ENCODE peak calls at places on chromosomes 6 and 20, in five cellular contexts. K is fibroblast of lung, E is esophagus muscularis mucosa, V is endodermal cell, N is heart right ventricle. G is an unnamed sample. For H3K36me3, the result is how much of the 10 kb centered on the place peaks cover.

GRCh38 chr6:168130683-168131371 is 51.8 kb upstream of the FRMD1 start:
- DNase-seq in K (no peak), E (peak), V (peak), N (no peak), G (no peak)

GRCh38 chr6:15520616-15521203 is 142.1 kb downstream of the DTNBP1 start:
- DNase-seq in K (no peak), E (no peak), V (peak), N (no peak), G (peak)

GRCh38 chr20:11850901-11851300 is 66.8 kb upstream of the BTBD3 start:
- DNase-seq in K (peak), E (no peak), V (no peak), N (no peak), G (no peak)

GRCh38 chr6:19759117-19759880 is 77.9 kb upstream of the ID4 start:
- DNase-seq in K (peak), E (no peak), V (no peak), N (no peak), G (no peak)

GRCh38 chr20:38588303-38588702 is 7.3 kb downstream of the ADIG start:
- DNase-seq in K (no peak), E (peak), V (no peak), N (no peak), G (no peak)

GRCh38 chr6:95091823-95092436 is 485.4 kb upstream of the MANEA start:
- DNase-seq in K (peak), E (no peak), V (no peak), N (no peak), G (no peak)

GRCh38 chr20:50344232-50345071 is 153.8 kb downstream of the CEBPB start:
- DNase-seq in K (no peak), E (no peak), V (peak), N (no peak), G (no peak)

GRCh38 chr6:122798099-122798641 is 9.1 kb downstream of the SMPDL3A start:
- DNase-seq in K (peak), E (no peak), V (no peak), N (no peak), G (peak)

GRCh38 chr6:113825776-113826175 is 31.4 kb upstream of the MARCKS start:
- DNase-seq in K (peak), E (no peak), V (no peak), N (peak), G (peak)

GRCh38 chr6:169795196-169795595 is 43.8 kb downstream of the ERMARD start:
- DNase-seq in K (no peak), E (peak), V (peak), N (no peak), G (no peak)

GRCh38 chr6:26240157-26240980 is 124.6 kb upstream of the BTN3A2 start:
- DNase-seq in K (peak), E (no peak), V (peak), N (peak), G (peak)

GRCh38 chr6:104943781-104944180 is 13.1 kb upstream of the LIN28B start:
- DNase-seq in K (peak), E (no peak), V (no peak), N (no peak), G (no peak)

GRCh38 chr20:37907677-37908397 is 4.9 kb downstream of the VSTM2L start:
- DNase-seq in K (peak), E (no peak), V (peak), N (no peak), G (no peak)

GRCh38 chr6:132797975-132798819 is at the start of gene SLC18B1:
- DNase-seq in K (peak), E (peak), V (peak), N (peak), G (peak)

GRCh38 chr6:47983491-47983890 is 127.5 kb downstream of the PTCHD4 start:
- DNase-seq in K (no peak), E (no peak), V (no peak), N (no peak), G (no peak)

GRCh38 chr6:165055231-165055630 is 254.2 kb downstream of the C6orf118 start:
- DNase-seq in K (peak), E (no peak), V (peak), N (no peak), G (no peak)

GRCh38 chr6:2783188-2783957 is 18.2 kb downstream of the WRNIP1 start:
- DNase-seq in K (no peak), E (no peak), V (peak), N (no peak), G (no peak)

GRCh38 chr6:39037707-39038106 is 10.9 kb upstream of the GLP1R start:
- DNase-seq in K (no peak), E (no peak), V (no peak), N (peak), G (no peak)

GRCh38 chr6:42387336-42387735 is 64.4 kb downstream of the TRERF1 start:
- DNase-seq in K (peak), E (no peak), V (no peak), N (no peak), G (no peak)

GRCh38 chr6:146847426-146847825 is 248.7 kb downstream of the ADGB start:
- DNase-seq in K (peak), E (no peak), V (no peak), N (no peak), G (no peak)

GRCh38 chr6:87705070-87705691 is 3.1 kb upstream of the AKIRIN2 start:
- DNase-seq in K (peak), E (no peak), V (no peak), N (no peak), G (no peak)

GRCh38 chr6:106772270-106773142 is 143.1 kb downstream of the QRSL1 start:
- DNase-seq in K (no peak), E (no peak), V (no peak), N (no peak), G (no peak)

GRCh38 chr20:17747431-17747846 is 47.7 kb downstream of the BANF2 start:
- DNase-seq in K (peak), E (no peak), V (no peak), N (no peak), G (no peak)

GRCh38 chr20:54345301-54345724 is 130.1 kb upstream of the DOK5 start:
- DNase-seq in K (peak), E (no peak), V (no peak), N (no peak), G (no peak)

GRCh38 chr6:167778497-167779122 is 48.1 kb upstream of the AFDN start:
- DNase-seq in K (no peak), E (no peak), V (no peak), N (no peak), G (no peak)

GRCh38 chr6:114024746-114025145 is 53.8 kb upstream of the HDAC2 start:
- DNase-seq in K (no peak), E (no peak), V (no peak), N (no peak), G (no peak)

GRCh38 chr6:75115501-75115900 is 90.4 kb downstream of the COL12A1 start:
- DNase-seq in K (peak), E (no peak), V (no peak), N (no peak), G (no peak)

GRCh38 chr20:61253264-61253639 is 1.2 kb downstream of the CDH4 start:
- DNase-seq in K (peak), E (no peak), V (no peak), N (no peak), G (no peak)

GRCh38 chr20:54214566-54214965 is 6.7 kb downstream of the PFDN4 start:
- DNase-seq in K (no peak), E (no peak), V (no peak), N (peak), G (no peak)

GRCh38 chr6:163592872-163593271 is 178.4 kb downstream of the QKI start:
- DNase-seq in K (no peak), E (no peak), V (no peak), N (no peak), G (no peak)

GRCh38 chr6:27144740-27145079 is 102.8 kb upstream of the PRSS16 start:
- DNase-seq in K (no peak), E (no peak), V (peak), N (no peak), G (no peak)

GRCh38 chr6:41066867-41067304 is 5.3 kb downstream of the OARD1 start:
- DNase-seq in K (peak), E (no peak), V (peak), N (peak), G (peak)

GRCh38 chr20:24208652-24209051 is 220.1 kb upstream of the GGTLC1 start:
- DNase-seq in K (no peak), E (no peak), V (peak), N (no peak), G (no peak)

GRCh38 chr6:45697605-45698004 is 318.1 kb downstream of the CLIC5 start:
- DNase-seq in K (peak), E (no peak), V (no peak), N (no peak), G (no peak)

GRCh38 chr6:18632670-18633410 is 245.7 kb downstream of the RNF144B start:
- DNase-seq in K (peak), E (peak), V (no peak), N (no peak), G (no peak)

GRCh38 chr6:160058603-160059215 is 62.9 kb upstream of the SLC22A1 start:
- DNase-seq in K (no peak), E (no peak), V (no peak), N (no peak), G (no peak)
- H3K36me3 ChIP-seq in K (under half), E (half or more), V (half or more), N (half or more), G (under half)

GRCh38 chr20:22582386-22582959 is 1.9 kb downstream of the FOXA2 start:
- DNase-seq in K (no peak), E (no peak), V (peak), N (no peak), G (no peak)
- H3K4me3 ChIP-seq in K (no peak), E (peak), V (peak), N (no peak), G (no peak)

DNA sequence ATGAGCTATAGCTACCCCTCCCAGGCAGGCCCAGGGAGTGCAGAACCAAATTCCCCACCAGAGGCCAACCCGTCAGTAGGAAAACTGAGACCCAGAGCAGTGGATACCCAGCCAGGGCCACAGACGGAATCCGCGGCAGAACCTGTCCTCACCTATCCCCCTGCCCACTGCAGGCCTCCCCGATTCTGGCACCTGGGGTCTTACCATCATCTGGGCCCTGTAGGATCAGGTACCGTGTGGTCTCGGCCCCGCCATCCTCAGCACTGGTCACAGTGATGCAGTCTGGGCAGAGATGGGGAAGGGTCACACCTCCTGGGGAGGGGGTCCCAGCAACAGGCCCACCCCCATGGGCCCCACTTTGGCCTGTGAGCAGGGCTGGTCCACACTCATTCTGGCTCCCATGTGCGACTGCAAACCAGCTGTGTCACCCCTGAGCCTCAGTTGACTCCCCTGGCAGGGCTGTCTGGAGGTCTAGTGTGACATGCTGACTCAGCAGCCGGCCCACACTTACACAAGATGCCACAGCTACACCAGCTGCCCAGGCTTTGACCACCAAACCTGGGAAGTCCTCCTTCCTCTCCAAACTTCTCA is 3.8 kb downstream of the ZNF335 start:
- DNase-seq in K (no peak), E (no peak), V (peak), N (no peak), G (no peak)
- H3K36me3 ChIP-seq in K (under half), E (half or more), V (half or more), N (half or more), G (under half)

DNA sequence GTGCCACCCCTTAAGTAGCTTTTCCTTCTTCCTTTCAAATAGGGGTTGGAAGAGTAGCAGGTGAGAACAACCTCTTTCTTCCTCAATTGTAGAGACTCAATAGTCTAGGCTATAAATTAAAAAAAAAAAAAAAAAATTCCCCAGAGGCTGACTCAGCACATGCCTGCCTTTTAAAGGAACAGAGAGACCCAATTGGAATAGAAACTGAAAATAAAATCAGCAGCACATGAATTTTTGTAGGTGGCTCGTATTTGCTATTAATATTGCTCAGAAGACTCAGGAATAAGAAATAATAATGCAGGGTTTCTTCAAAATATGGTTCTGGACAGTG is 19.3 kb downstream of the TOP1 start:
- DNase-seq in K (no peak), E (no peak), V (no peak), N (no peak), G (no peak)
- H3K4me3 ChIP-seq in K (peak), E (peak), V (no peak), N (peak), G (peak)

G was measured in Peyer's patch.